ENCODE peak calls at places on chromosomes 11 and 22, in six cellular contexts. G is GM23338, I is mammary epithelial cell, N is PC-3, H is endothelial cell of umbilical vein, D is neural progenitor cell. V is an unnamed sample.

GRCh38 chr11:70281114-70281729 is 10.7 kb downstream of the PPFIA1 start:
- DNase-seq in G (no peak), D (no peak), H (peak; percentile 67), I (no peak), N (no peak), V (no peak)

GRCh38 chr11:91081440-91082088 is 858.7 kb upstream of the CHORDC1 start:
- DNase-seq in D (no peak), H (no peak), I (peak; percentile 73), N (peak; percentile 76), G (no peak), V (peak; percentile 30)

GRCh38 chr11:83249972-83250593 is 36.1 kb downstream of the CCDC90B start:
- DNase-seq in H (peak; percentile 46), I (peak; percentile 20), N (peak; percentile 70), D (peak; percentile 39), G (peak; percentile 59), V (peak; percentile 59)

GRCh38 chr11:134037093-134037908 is 31.6 kb upstream of the JAM3 start:
- DNase-seq in I (peak; percentile 47), H (peak; percentile 37), D (peak; percentile 79), N (peak; percentile 27), G (peak; percentile 82), V (no peak)

GRCh38 chr22:36398602-36399472 is 11.1 kb upstream of the MYH9 start:
- DNase-seq in H (peak; percentile 86), I (peak; percentile 77), D (no peak), N (peak; percentile 58), G (no peak), V (peak; percentile 45)

GRCh38 chr11:14860511-14860910 is 31.5 kb downstream of the CYP2R1 start:
- DNase-seq in G (no peak), N (no peak), H (no peak), I (no peak), D (no peak), V (no peak)

GRCh38 chr11:46237248-46238077 is 40.0 kb upstream of the CREB3L1 start:
- DNase-seq in H (peak; percentile 80), N (peak; percentile 83), D (peak; percentile 70), G (peak; percentile 72), I (peak; percentile 79), V (peak; percentile 81)

GRCh38 chr22:20750461-20751184 is 23.3 kb upstream of the SERPIND1 start:
- DNase-seq in N (peak; percentile 76), D (no peak), H (peak; percentile 83), G (no peak), I (peak; percentile 82), V (peak; percentile 49)

GRCh38 chr11:95739526-95739925 is 50.1 kb downstream of the FAM76B start:
- DNase-seq in H (no peak), I (no peak), G (no peak), D (no peak), N (no peak), V (no peak)

GRCh38 chr11:60985501-60985900 is 14.0 kb downstream of the CD6 start:
- DNase-seq in D (no peak), N (no peak), G (no peak), I (no peak), H (no peak), V (no peak)

GRCh38 chr11:75475767-75476650 is 43.0 kb upstream of the KLHL35 start:
- DNase-seq in D (no peak), G (no peak), N (peak; percentile 49), I (peak; percentile 30), H (no peak), V (no peak)

GRCh38 chr22:19819911-19820879 is 34.5 kb downstream of the GNB1L start:
- DNase-seq in H (no peak), G (no peak), I (no peak), N (no peak), D (no peak), V (no peak)

GRCh38 chr11:15536438-15536837 is 421.7 kb downstream of the INSC start:
- DNase-seq in G (no peak), H (no peak), N (no peak), D (peak; percentile 33), I (no peak), V (no peak)

GRCh38 chr11:121595717-121596156 is 143.0 kb upstream of the SORL1-AS1 start:
- DNase-seq in H (no peak), I (peak; percentile 96), D (no peak), N (peak; percentile 99), G (no peak), V (peak; percentile 94)

GRCh38 chr22:29219881-29220670 is 14.4 kb downstream of the EMID1 start:
- DNase-seq in G (peak; percentile 44), D (no peak), I (no peak), H (no peak), N (peak; percentile 8), V (no peak)

GRCh38 chr22:29226246-29226981 is 20.7 kb downstream of the EMID1 start:
- DNase-seq in H (no peak), D (no peak), I (no peak), G (no peak), N (no peak), V (no peak)

GRCh38 chr22:29225422-29226090 is 19.9 kb downstream of the EMID1 start:
- DNase-seq in G (no peak), I (no peak), N (no peak), D (no peak), H (peak; percentile 49), V (no peak)

GRCh38 chr22:29224121-29224858 is 18.6 kb downstream of the EMID1 start:
- DNase-seq in D (no peak), G (peak; percentile 41), N (no peak), I (no peak), H (no peak), V (no peak)

DNA sequence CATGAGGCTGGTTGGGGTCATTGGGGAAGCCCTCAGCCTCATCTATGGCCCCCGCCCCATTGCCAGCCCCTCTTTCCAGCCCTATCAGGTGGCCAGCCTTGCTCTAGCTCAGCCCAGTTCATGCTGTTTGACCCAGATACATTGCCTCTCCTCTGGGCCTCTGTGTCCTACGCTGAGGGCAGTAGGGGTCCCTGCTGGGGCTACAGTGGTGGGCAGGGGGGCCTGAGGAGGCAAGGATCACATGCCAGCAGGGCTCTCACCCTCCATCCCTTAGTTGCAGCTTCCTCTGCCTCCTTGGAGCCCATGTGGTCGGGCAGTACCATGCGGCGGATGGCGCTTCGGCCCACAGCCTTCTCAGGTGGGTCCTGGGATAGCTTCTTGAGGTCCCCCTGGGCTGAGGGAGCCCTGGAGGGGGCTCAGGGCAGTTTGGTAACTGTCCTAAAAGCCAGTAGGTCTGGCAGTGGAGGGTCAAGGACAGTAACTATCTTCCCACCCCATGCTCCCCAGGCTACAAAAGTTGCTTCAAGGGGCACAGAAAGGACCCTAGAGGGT is 19.2 kb downstream of the EMID1 start:
- DNase-seq in I (no peak), N (no peak), D (no peak), H (no peak), G (no peak), V (no peak)
- H3K4me3 ChIP-seq in I (no peak overlapping the region), N (no peak overlapping the region), D (no peak overlapping the region), H (no peak overlapping the region), G (no peak overlapping the region), V (no peak overlapping the region)

DNA sequence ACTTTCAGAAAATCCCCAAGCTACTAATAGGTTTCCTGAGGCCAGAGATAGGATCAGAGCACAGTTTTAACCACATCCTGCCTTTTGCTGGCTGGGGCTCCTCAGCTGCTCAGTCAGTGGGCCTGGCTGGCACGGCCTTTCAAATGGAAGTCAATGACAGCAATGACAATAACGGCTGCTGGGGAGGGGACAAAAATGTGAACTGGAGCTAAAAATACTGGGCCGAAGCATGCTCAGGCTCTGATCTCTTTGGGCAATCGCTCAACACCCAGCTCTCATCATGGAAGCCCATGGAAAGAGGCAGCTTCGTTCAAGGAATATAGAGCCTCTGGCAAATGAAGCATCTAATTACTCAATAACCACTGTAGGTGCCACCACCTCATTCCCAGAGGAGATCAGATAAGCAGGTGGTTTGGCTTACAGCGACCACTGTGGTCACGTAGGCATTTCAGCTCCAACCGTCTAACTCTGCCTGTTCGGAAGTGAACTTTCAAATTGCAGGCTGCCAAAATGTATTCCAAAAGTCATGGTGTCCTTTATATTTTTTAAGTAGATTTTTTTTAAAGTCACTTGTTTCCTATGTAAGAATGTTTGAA is 14.3 kb downstream of the WT1 start:
- DNase-seq in D (no peak), I (peak; percentile 43), G (no peak), H (no peak), N (peak; percentile 35), V (peak; percentile 5)
- H3K4me2 ChIP-seq in D (no peak overlapping the region), I (no peak overlapping the region), G (no peak overlapping the region), H (no peak overlapping the region), N (no peak overlapping the region), V (peak overlapping the region; percentile 52)

GRCh38 chr11:73972187-73972586 is 10.5 kb downstream of the UCP2 start:
- DNase-seq in H (no peak), N (no peak), G (no peak), D (no peak), I (no peak), V (no peak)
- TF ChIP-seq EZH2 in H (no peak), N (no peak), G (no peak), D (no peak), I (no peak), V (no peak)

GRCh38 chr22:38081941-38082828 is 1.8 kb downstream of the SLC16A8 start:
- DNase-seq in N (no peak), I (no peak), G (peak; percentile 58), D (no peak), H (no peak), V (no peak)

GRCh38 chr22:38080847-38081635 is 2.9 kb downstream of the SLC16A8 start:
- DNase-seq in G (peak; percentile 84), H (peak; percentile 43), I (no peak), D (peak; percentile 74), N (peak; percentile 35), V (no peak)

GRCh38 chr22:38081636-38081940 is 2.4 kb downstream of the SLC16A8 start:
- DNase-seq in D (no peak), N (no peak), I (no peak), H (no peak), G (no peak), V (no peak)

GRCh38 chr22:38079804-38080203 is 4.2 kb downstream of the SLC16A8 start:
- DNase-seq in N (no peak), D (no peak), G (no peak), I (no peak), H (no peak), V (no peak)

DNA sequence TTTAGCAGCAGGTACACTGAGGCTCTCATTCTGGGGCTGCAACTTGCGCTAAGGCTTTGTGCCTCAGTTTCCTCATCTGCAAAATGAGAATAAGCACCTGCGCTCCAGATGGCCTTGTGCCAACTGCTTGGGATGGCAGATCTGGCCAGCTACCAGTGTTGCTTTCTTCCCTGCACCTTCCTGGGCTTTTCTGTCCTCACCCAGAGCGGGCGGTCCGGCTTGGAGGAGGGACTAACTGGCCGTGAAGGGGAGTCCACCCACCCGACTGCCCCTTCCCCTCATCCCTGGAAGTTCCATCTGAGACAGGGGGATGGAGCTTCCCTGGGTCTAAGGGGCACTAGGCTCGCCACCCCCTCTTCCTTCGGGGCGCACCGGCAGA is 3.5 kb downstream of the SLC16A8 start:
- DNase-seq in I (no peak), G (no peak), N (no peak), H (no peak), D (no peak), V (no peak)
- H3K4me3 ChIP-seq in I (no peak overlapping the region), G (peak overlapping the region; percentile 51), N (no peak overlapping the region), H (no peak overlapping the region), D (no peak overlapping the region), V (no peak overlapping the region)

V was measured in PC-9.